ENCODE peak calls at places on chromosomes 4 and X, in four cellular contexts. One of them, this sample, is unnamed.

GRCh38 chr4:1357356-1358248 is 10.6 kb downstream of the UVSSA start:
- DNase-seq in GM12878: no peak
- DNase-seq in K562: no peak
- DNase-seq in H1: no peak
- DNase-seq in this sample: no peak

GRCh38 chr4:978957-979701 is 5.8 kb upstream of the DGKQ start:
- DNase-seq in K562: no peak
- DNase-seq in GM12878: no peak
- DNase-seq in H1: no peak
- DNase-seq in this sample: peak; percentile 32

GRCh38 chr4:147546341-147546740 is 65.4 kb downstream of the EDNRA start:
- DNase-seq in H1: no peak
- DNase-seq in K562: no peak
- DNase-seq in GM12878: no peak
- DNase-seq in this sample: no peak

GRCh38 chrX:6015423-6015822 is 213.2 kb downstream of the NLGN4X start:
- DNase-seq in H1: no peak
- DNase-seq in K562: no peak
- DNase-seq in GM12878: no peak
- DNase-seq in this sample: no peak

GRCh38 chrX:35722128-35722527 is 76.0 kb upstream of the MAGEB16 start:
- DNase-seq in K562: no peak
- DNase-seq in GM12878: no peak
- DNase-seq in H1: no peak
- DNase-seq in this sample: no peak

GRCh38 chr4:5824635-5825034 is 68.3 kb downstream of the CRMP1 start:
- DNase-seq in GM12878: no peak
- DNase-seq in K562: peak; percentile 39
- DNase-seq in H1: no peak
- DNase-seq in this sample: peak; percentile 18

GRCh38 chrX:16205840-16206239 is 38.6 kb downstream of the MAGEB17 start:
- DNase-seq in GM12878: no peak
- DNase-seq in K562: no peak
- DNase-seq in H1: no peak
- DNase-seq in this sample: no peak

GRCh38 chr4:46425775-46426400 is 36.0 kb upstream of the GABRA2 start:
- DNase-seq in H1: no peak
- DNase-seq in K562: no peak
- DNase-seq in GM12878: no peak
- DNase-seq in this sample: peak; percentile 28

GRCh38 chrX:2894885-2895292 is 34.2 kb downstream of the ARSD start:
- DNase-seq in GM12878: no peak
- DNase-seq in H1: no peak
- DNase-seq in K562: no peak
- DNase-seq in this sample: peak; percentile 37

GRCh38 chr4:188550296-188550695 is 411.1 kb downstream of the TRIML1 start:
- DNase-seq in GM12878: no peak
- DNase-seq in K562: no peak
- DNase-seq in H1: no peak
- DNase-seq in this sample: no peak

GRCh38 chr4:168557658-168558057 is 60.8 kb downstream of the PALLD start:
- DNase-seq in H1: no peak
- DNase-seq in K562: no peak
- DNase-seq in GM12878: no peak
- DNase-seq in this sample: no peak

GRCh38 chr4:20203508-20203907 is 48.2 kb upstream of the SLIT2 start:
- DNase-seq in GM12878: no peak
- DNase-seq in K562: no peak
- DNase-seq in H1: no peak
- DNase-seq in this sample: no peak

GRCh38 chr4:158783775-158784174 is 14.9 kb downstream of the FNIP2 start:
- DNase-seq in H1: no peak
- DNase-seq in K562: no peak
- DNase-seq in GM12878: no peak
- DNase-seq in this sample: no peak

GRCh38 chr4:38562751-38563198 is 101.2 kb upstream of the KLF3 start:
- DNase-seq in GM12878: no peak
- DNase-seq in K562: no peak
- DNase-seq in H1: no peak
- DNase-seq in this sample: peak; percentile 18

GRCh38 chrX:397575-397974 is 10.9 kb upstream of the PPP2R3B start:
- DNase-seq in K562: no peak
- DNase-seq in GM12878: no peak
- DNase-seq in H1: peak; percentile 60
- DNase-seq in this sample: no peak

GRCh38 chrX:131836161-131836560 is 186.9 kb upstream of the STK26 start:
- DNase-seq in K562: no peak
- DNase-seq in GM12878: no peak
- DNase-seq in H1: no peak
- DNase-seq in this sample: no peak

GRCh38 chr4:13527983-13528822 is 16.1 kb downstream of the NKX3-2 start:
- DNase-seq in H1: no peak
- DNase-seq in K562: peak; percentile 6
- DNase-seq in GM12878: peak; percentile 56
- DNase-seq in this sample: no peak

GRCh38 chr4:8439914-8440490 is 521 bp downstream of the ACOX3 start:
- DNase-seq in K562: no peak
- DNase-seq in H1: no peak
- DNase-seq in GM12878: no peak
- DNase-seq in this sample: peak; percentile 41

GRCh38 chr4:139655116-139655515 is 10.5 kb upstream of the MGST2 start:
- DNase-seq in K562: no peak
- DNase-seq in H1: no peak
- DNase-seq in GM12878: no peak
- DNase-seq in this sample: peak; percentile 65

GRCh38 chrX:104712515-104712914 is 146.5 kb downstream of the IL1RAPL2 start:
- DNase-seq in GM12878: no peak
- DNase-seq in H1: no peak
- DNase-seq in K562: no peak
- DNase-seq in this sample: no peak

GRCh38 chr4:16967722-16968121 is 69.3 kb upstream of the LDB2 start:
- DNase-seq in K562: no peak
- DNase-seq in GM12878: no peak
- DNase-seq in H1: no peak
- DNase-seq in this sample: no peak

GRCh38 chr4:77817304-77818076 is 1.7 kb downstream of the CNOT6L start:
- DNase-seq in H1: no peak
- DNase-seq in GM12878: no peak
- DNase-seq in K562: no peak
- DNase-seq in this sample: peak; percentile 92

GRCh38 chr4:47876310-47876709 is 38.1 kb downstream of the NFXL1 start:
- DNase-seq in H1: no peak
- DNase-seq in K562: no peak
- DNase-seq in GM12878: no peak
- DNase-seq in this sample: no peak

GRCh38 chrX:21666679-21667078 is 8.5 kb upstream of the KLHL34 start:
- DNase-seq in GM12878: no peak
- DNase-seq in H1: no peak
- DNase-seq in K562: no peak
- DNase-seq in this sample: no peak

GRCh38 chrX:21770631-21771321 is 12.9 kb upstream of the SMPX start:
- DNase-seq in H1: no peak
- DNase-seq in GM12878: no peak
- DNase-seq in K562: no peak
- DNase-seq in this sample: peak; percentile 58

GRCh38 chrX:103369479-103369878 is 6.9 kb upstream of the BEX3 start:
- DNase-seq in K562: no peak
- DNase-seq in GM12878: no peak
- DNase-seq in H1: no peak
- DNase-seq in this sample: no peak

GRCh38 chrX:27598312-27598711 is 8.2 kb downstream of the DCAF8L2 start:
- DNase-seq in GM12878: no peak
- DNase-seq in H1: no peak
- DNase-seq in K562: no peak
- DNase-seq in this sample: peak; percentile 52

GRCh38 chrX:68912113-68912980 is 83.5 kb downstream of the EFNB1 start:
- DNase-seq in H1: no peak
- DNase-seq in GM12878: no peak
- DNase-seq in K562: no peak
- DNase-seq in this sample: no peak
- TF ChIP-seq HDAC2 in H1: no peak
- TF ChIP-seq HDAC2 in GM12878: no peak
- TF ChIP-seq HDAC2 in K562: no peak
- TF ChIP-seq HDAC2 in this sample: no peak

GRCh38 chr4:25861951-25862410 is 807 bp downstream of the SEL1L3 start:
- DNase-seq in H1: no peak
- DNase-seq in K562: no peak
- DNase-seq in GM12878: no peak
- DNase-seq in this sample: no peak

GRCh38 chr4:25862411-25863346 is at the start of gene SEL1L3:
- DNase-seq in GM12878: no peak
- DNase-seq in H1: peak; percentile 23
- DNase-seq in K562: peak; percentile 93
- DNase-seq in this sample: no peak

GRCh38 chr4:25863347-25863784 is 578 bp upstream of the SEL1L3 start:
- DNase-seq in H1: peak; percentile 21
- DNase-seq in K562: no peak
- DNase-seq in GM12878: no peak
- DNase-seq in this sample: no peak

GRCh38 chr4:25865586-25865985 is 2.8 kb upstream of the SEL1L3 start:
- DNase-seq in K562: peak; percentile 60
- DNase-seq in H1: peak; percentile 27
- DNase-seq in GM12878: no peak
- DNase-seq in this sample: no peak

GRCh38 chr4:25863906-25864418 is 1.2 kb upstream of the SEL1L3 start:
- DNase-seq in K562: no peak
- DNase-seq in GM12878: no peak
- DNase-seq in H1: no peak
- DNase-seq in this sample: no peak
- TF ChIP-seq EZH2 in K562: no peak
- TF ChIP-seq EZH2 in GM12878: no peak
- TF ChIP-seq EZH2 in H1: no peak
- TF ChIP-seq EZH2 in this sample: no peak

DNA sequence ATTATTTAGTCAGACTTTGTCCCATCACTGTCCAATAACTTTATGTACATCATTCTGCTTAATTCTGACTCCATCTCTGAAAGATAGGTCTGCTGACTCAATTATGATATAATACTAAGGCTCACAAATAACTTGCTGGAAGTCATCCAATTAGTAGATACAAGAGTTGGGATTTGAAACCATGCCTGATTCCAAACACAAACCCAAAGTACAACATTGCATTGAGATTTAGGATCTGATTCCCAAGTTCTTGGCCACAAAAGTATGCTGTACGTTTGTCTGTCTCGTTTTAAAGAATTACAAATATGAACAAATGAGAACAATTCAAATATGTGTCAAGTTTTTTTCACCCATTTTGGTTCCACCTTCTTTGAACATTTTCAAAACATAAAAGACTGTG is 108.8 kb downstream of the AMELX start:
- DNase-seq in K562: no peak
- DNase-seq in H1: no peak
- DNase-seq in GM12878: no peak
- DNase-seq in this sample: no peak
- TF ChIP-seq CREB1 in K562: no peak
- TF ChIP-seq CREB1 in H1: no peak
- TF ChIP-seq CREB1 in GM12878: no peak
- TF ChIP-seq CREB1 in this sample: no peak

GRCh38 chr4:119629142-119629471 is 503 bp upstream of the PDE5A start:
- DNase-seq in H1: no peak
- DNase-seq in GM12878: no peak
- DNase-seq in K562: no peak
- DNase-seq in this sample: no peak

GRCh38 chr4:119628281-119629141 is at the start of gene PDE5A:
- DNase-seq in GM12878: no peak
- DNase-seq in K562: peak; percentile 71
- DNase-seq in H1: peak; percentile 79
- DNase-seq in this sample: peak; percentile 46

GRCh38 chr4:119627267-119628190 is 1.1 kb downstream of the PDE5A start:
- DNase-seq in H1: peak; percentile 54
- DNase-seq in GM12878: no peak
- DNase-seq in K562: peak; percentile 74
- DNase-seq in this sample: no peak

GRCh38 chr4:119626943-119627266 is 1.7 kb downstream of the PDE5A start:
- DNase-seq in K562: no peak
- DNase-seq in GM12878: no peak
- DNase-seq in H1: no peak
- DNase-seq in this sample: no peak

DNA sequence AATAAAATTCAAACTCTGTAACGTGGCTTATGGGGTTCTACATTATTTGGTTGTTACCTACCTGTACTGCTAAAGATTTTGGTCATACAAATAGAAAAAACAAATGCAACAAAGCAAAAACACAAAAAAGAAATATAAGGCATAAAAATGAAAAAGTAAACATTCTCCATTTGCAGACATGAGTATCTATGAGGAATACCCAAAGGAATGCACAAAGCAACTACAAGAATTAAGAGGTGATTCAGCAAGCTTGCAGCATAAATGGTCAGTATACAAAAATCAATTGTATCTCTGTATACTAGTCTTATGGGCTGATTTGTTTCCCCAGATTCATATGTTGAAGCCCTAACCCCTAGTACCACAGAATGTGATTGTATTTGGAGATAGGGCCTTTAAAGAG is 3.6 kb upstream of the PDE5A start:
- DNase-seq in H1: no peak
- DNase-seq in K562: no peak
- DNase-seq in GM12878: no peak
- DNase-seq in this sample: no peak
- TF ChIP-seq HDAC2 in H1: no peak
- TF ChIP-seq HDAC2 in K562: no peak
- TF ChIP-seq HDAC2 in GM12878: no peak
- TF ChIP-seq HDAC2 in this sample: no peak

GRCh38 chr4:3742610-3743009 is 23.6 kb upstream of the ADRA2C start:
- DNase-seq in GM12878: no peak
- DNase-seq in K562: no peak
- DNase-seq in H1: no peak
- DNase-seq in this sample: no peak

GRCh38 chr4:3746701-3747581 is 19.2 kb upstream of the ADRA2C start:
- DNase-seq in GM12878: no peak
- DNase-seq in K562: no peak
- DNase-seq in H1: no peak
- DNase-seq in this sample: no peak

GRCh38 chr4:3744232-3744631 is 22.0 kb upstream of the ADRA2C start:
- DNase-seq in K562: no peak
- DNase-seq in GM12878: no peak
- DNase-seq in H1: no peak
- DNase-seq in this sample: no peak

GRCh38 chr4:3745886-3746656 is 20.1 kb upstream of the ADRA2C start:
- DNase-seq in H1: no peak
- DNase-seq in K562: no peak
- DNase-seq in GM12878: no peak
- DNase-seq in this sample: no peak

DNA sequence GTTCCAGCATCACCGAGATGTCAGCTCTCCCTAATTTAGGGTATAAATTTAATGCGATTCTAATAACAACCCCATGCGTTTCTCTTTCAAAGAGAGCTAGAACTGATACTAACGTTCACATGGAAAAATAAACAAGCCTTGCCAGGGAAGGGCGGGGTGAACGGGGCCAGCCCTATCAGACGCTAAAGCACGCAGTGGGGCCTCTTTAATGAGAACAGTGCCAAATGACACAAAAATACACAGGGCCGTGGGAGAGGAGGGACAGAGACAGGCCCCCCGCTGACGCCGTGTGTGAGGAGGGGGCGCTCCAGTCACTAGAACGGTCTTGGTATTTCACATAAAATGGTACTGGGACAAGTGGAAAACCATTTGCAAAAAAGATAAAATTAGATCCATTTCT is 21.3 kb upstream of the ADRA2C start:
- DNase-seq in H1: no peak
- DNase-seq in K562: no peak
- DNase-seq in GM12878: no peak
- DNase-seq in this sample: no peak
- TF ChIP-seq EZH2 in H1: no peak
- TF ChIP-seq EZH2 in K562: no peak
- TF ChIP-seq EZH2 in GM12878: no peak
- TF ChIP-seq EZH2 in this sample: no peak

This sample was measured in HepG2.